ENCODE peak calls at places on chromosomes 16 and 17, in five cellular contexts. G, N, I, K and Z are unnamed samples. For H3K4me1, the result is how much of the 10 kb centered on the place peaks cover.

GRCh38 chr16:81601601-81602251 is 157.1 kb downstream of the CMIP start:
- DNase-seq in N (no peak), G (no peak), I (no peak), K (no peak), Z (no peak)

GRCh38 chr16:64450170-64450569 is 671.7 kb downstream of the CDH11 start:
- DNase-seq in I (peak), G (no peak), K (no peak), N (no peak), Z (no peak)

GRCh38 chr17:36849871-36850348 is 87.4 kb upstream of the LHX1 start:
- DNase-seq in K (no peak), I (peak), G (no peak), N (no peak), Z (no peak)

GRCh38 chr17:21202512-21202911 is 11.4 kb downstream of the TMEM11 start:
- DNase-seq in N (no peak), G (no peak), I (no peak), K (no peak), Z (no peak)

GRCh38 chr17:82925336-82925735 is 85.5 kb upstream of the ZNF750 start:
- DNase-seq in N (no peak), I (no peak), G (no peak), K (peak), Z (no peak)

GRCh38 chr16:2966043-2966802 is 2.1 kb downstream of the KREMEN2 start:
- DNase-seq in K (peak), N (no peak), G (no peak), I (no peak), Z (no peak)

GRCh38 chr17:17511971-17512858 is 16.0 kb upstream of the RASD1 start:
- DNase-seq in G (no peak), I (peak), K (peak), N (no peak), Z (no peak)

GRCh38 chr16:69073181-69073669 is 32.2 kb upstream of the HAS3 start:
- DNase-seq in K (no peak), I (peak), N (no peak), G (no peak), Z (peak)

GRCh38 chr16:29678691-29679267 is at the start of gene QPRT:
- DNase-seq in I (peak), K (peak), G (no peak), N (no peak), Z (peak)

GRCh38 chr16:57538235-57538711 is 1.9 kb upstream of the CCDC102A start:
- DNase-seq in I (no peak), N (no peak), G (no peak), K (peak), Z (no peak)

GRCh38 chr16:51870460-51870859 is 676.5 kb downstream of the TOX3 start:
- DNase-seq in I (no peak), N (no peak), G (no peak), K (no peak), Z (no peak)

GRCh38 chr17:51045616-51046526 is 74.8 kb downstream of the SPAG9 start:
- DNase-seq in K (no peak), I (peak), G (no peak), N (no peak), Z (no peak)

GRCh38 chr16:7482028-7482427 is 149.4 kb downstream of the RBFOX1 start:
- DNase-seq in N (no peak), K (no peak), G (no peak), I (no peak), Z (no peak)

GRCh38 chr17:10051112-10051511 is 146.0 kb upstream of the RCVRN start:
- DNase-seq in N (no peak), K (no peak), I (no peak), G (no peak), Z (no peak)

GRCh38 chr16:87391324-87391949 is 699 bp upstream of the MAP1LC3B start:
- DNase-seq in N (peak), K (peak), I (peak), G (peak), Z (peak)

GRCh38 chr16:23907457-23907902 is 71.7 kb downstream of the PRKCB start:
- DNase-seq in I (no peak), K (no peak), N (no peak), G (no peak), Z (no peak)

GRCh38 chr17:79843917-79844815 is 4.9 kb upstream of the CBX4 start:
- DNase-seq in I (peak), K (peak), G (no peak), N (no peak), Z (peak)

GRCh38 chr17:48012151-48012520 is 25.5 kb downstream of the COPZ2 start:
- DNase-seq in K (peak), I (no peak), N (no peak), G (peak), Z (peak)

GRCh38 chr16:24700549-24701392 is 28.7 kb upstream of the TNRC6A start:
- DNase-seq in G (no peak), I (peak), K (peak), N (peak), Z (peak)

GRCh38 chr17:17059301-17059890 is 17.1 kb downstream of the MPRIP start:
- DNase-seq in G (no peak), K (no peak), I (no peak), N (no peak), Z (no peak)

GRCh38 chr16:4316732-4317461 is 1.0 kb downstream of the GLIS2 start:
- DNase-seq in G (no peak), N (no peak), K (peak), I (no peak), Z (no peak)

GRCh38 chr17:50943575-50943933 is 77.4 kb upstream of the TOB1 start:
- DNase-seq in N (no peak), G (no peak), K (no peak), I (no peak), Z (peak)

GRCh38 chr17:55420776-55421178 is 858 bp downstream of the MMD start:
- DNase-seq in I (peak), G (peak), N (peak), K (peak), Z (peak)

GRCh38 chr17:46171939-46172338 is 21.3 kb downstream of the KANSL1 start:
- DNase-seq in G (no peak), K (no peak), N (no peak), I (no peak), Z (no peak)

GRCh38 chr17:46175891-46176290 is 17.3 kb downstream of the KANSL1 start:
- DNase-seq in N (no peak), I (peak), G (no peak), K (no peak), Z (peak)

GRCh38 chr17:46169913-46170312 is 23.3 kb downstream of the KANSL1 start:
- DNase-seq in G (no peak), K (no peak), I (no peak), N (no peak), Z (no peak)

GRCh38 chr17:46170609-46171432 is 22.4 kb downstream of the KANSL1 start:
- DNase-seq in I (peak), K (no peak), G (no peak), N (no peak), Z (no peak)

GRCh38 chr17:46173153-46173552 is 20.1 kb downstream of the KANSL1 start:
- DNase-seq in N (no peak), G (no peak), K (no peak), I (no peak), Z (no peak)
- H3K4me1 ChIP-seq in N (under half), G (half or more), K (under half), I (under half), Z (under half)

DNA sequence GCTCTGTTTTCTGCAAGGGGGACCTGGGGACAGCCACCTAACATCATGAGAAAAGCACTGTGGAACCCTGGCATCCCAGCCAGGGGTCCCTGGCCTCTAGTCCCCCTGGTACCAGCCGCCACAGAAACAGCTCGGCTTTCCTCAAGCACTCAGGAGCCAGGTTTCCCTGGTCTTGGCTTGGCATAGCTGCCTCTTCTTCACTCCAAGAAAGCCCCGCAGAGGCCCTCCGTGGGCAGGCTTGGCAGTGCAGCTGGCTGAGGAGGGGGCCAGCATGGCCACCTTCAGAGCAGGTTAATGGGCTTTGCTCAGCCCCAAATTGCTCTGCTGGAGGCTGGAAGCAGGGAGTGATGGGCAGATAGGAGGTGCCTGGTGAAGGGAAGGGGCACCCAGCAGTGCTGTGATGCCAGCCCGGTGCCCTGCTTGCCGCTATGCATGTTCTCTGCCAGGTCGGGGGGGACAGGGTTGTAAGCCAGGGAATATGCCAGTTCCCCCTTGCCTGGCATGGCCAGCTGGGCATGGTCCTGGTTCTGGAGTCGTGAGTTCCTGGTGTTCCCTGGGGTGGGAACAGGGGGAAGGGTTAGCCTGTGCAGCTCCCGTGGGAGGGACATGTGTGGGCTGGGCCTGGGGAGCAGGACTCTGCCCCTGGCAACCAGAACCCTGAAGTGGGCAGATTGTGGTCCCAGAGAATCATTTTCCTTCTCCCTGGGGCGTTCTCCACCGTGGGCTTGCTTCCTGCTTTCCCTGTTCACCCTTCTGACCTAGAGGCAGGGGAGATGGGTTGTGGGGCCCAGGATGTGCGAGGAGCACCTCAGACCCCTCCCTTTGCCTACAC is 3.2 kb downstream of the ANKRD13B start:
- DNase-seq in N (no peak), G (no peak), I (no peak), K (peak), Z (no peak)
- H3K27ac ChIP-seq in N (peak), G (no peak), I (no peak), K (no peak), Z (no peak)

DNA sequence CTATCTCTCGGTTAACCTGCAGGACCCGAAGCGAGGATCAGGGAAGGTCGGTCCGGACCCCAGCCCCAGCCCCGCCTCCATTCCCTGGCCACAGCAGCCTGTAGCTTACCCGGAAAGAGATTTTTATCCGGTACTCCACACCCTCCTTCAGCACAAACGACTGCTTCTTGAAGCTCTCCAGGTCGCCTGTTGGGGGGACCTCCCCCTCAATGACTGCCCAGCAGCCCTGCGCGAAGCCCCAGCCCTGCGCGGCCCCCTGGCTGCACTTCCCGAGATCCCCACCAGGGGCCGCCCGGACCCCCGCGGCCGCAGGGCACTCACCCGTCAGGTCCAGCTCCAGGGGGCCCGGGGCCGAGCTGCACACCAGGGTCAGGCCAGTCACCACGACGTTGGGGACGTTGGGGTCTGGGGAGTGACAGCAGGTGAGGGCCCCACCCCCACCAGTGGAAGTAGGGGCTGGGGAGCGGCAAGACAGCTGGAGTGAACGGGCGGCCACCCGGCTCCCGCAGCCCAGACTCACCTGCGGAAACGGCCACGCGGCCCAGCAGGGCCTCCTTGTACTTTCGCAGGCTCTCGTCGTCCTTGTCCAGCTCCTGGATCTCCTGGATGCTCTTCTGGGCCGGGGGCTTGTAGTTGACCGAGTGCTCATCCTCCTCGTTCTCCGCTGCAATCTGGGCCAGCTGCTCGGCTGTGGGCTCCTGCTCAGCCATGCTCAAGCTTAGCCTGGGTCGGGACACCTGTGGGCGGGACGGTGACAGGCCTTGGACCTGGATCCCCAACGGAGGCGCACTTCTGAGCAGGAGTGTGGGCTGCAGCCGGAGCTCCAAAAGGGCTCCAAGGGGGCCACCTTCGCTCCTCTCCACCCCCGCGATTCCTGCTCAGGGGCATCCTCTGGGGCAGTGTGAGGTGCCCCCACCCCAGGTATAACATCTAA is 1.6 kb downstream of the ARHGDIA start:
- DNase-seq in N (no peak), G (no peak), K (peak), I (peak), Z (peak)
- H3K4me1 ChIP-seq in N (under half), G (under half), K (under half), I (under half), Z (under half)

GRCh38 chr17:19977360-19978205 is at the start of gene AKAP10:
- DNase-seq in G (peak), I (peak), K (peak), N (peak), Z (peak)
- H3K27ac ChIP-seq in G (peak), I (peak), K (peak), N (peak), Z (peak)

DNA sequence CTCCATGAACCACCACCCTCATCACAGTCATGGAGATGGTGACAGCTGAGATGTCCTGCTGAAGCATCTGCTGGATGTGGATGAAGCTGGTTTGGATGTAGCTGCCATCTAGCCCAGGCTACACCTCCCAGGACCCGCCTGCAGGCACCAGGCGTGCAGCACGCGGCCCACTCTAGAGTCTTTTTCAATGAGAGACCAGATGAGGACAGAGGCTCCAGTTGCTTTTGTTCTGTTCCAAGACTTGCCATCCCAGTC is 102.1 kb downstream of the ZNF778 start:
- DNase-seq in N (no peak), I (no peak), G (no peak), K (no peak), Z (no peak)
- H3K4me1 ChIP-seq in N (half or more), I (half or more), G (half or more), K (under half), Z (under half)

DNA sequence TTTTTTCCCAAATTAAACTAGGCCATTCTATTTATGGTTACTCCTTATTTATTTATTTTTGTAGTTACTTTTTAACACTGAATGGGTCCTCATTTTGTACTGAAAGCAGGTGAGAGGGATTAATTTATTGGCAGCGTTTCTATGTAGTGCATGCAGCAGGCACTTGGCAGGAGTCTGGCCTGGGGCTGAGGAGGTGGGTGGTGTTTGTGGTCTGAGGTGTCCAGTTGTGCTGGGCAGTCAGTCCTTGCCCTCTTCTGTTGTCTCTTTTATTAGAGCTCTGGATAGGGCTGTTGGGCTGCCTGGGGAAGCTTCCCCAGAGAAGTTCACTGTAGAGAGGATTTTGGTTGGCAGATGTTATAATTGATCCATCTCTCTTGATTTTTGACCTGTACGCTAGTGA is 12.7 kb downstream of the SEC14L1 start:
- DNase-seq in I (peak), G (no peak), K (no peak), N (no peak), Z (no peak)
- H3K27ac ChIP-seq in I (no peak), G (no peak), K (peak), N (peak), Z (no peak)

GRCh38 chr17:57910462-57910861 is 44.8 kb downstream of the CUEDC1 start:
- DNase-seq in K (peak), G (no peak), N (no peak), I (no peak), Z (no peak)
- H3K4me1 ChIP-seq in K (under half), G (under half), N (under half), I (under half), Z (under half)

GRCh38 chr17:49403514-49404289 is 11.0 kb downstream of the PHB1 start:
- DNase-seq in G (no peak), K (no peak), N (peak), I (no peak), Z (no peak)

GRCh38 chr17:49397586-49397985 is 17.1 kb downstream of the PHB1 start:
- DNase-seq in I (no peak), K (no peak), G (no peak), N (no peak), Z (no peak)

GRCh38 chr17:49402706-49403105 is 12.0 kb downstream of the PHB1 start:
- DNase-seq in G (no peak), I (no peak), K (no peak), N (no peak), Z (no peak)

GRCh38 chr17:49401971-49402491 is 12.7 kb downstream of the PHB1 start:
- DNase-seq in K (no peak), G (no peak), I (no peak), N (no peak), Z (no peak)

DNA sequence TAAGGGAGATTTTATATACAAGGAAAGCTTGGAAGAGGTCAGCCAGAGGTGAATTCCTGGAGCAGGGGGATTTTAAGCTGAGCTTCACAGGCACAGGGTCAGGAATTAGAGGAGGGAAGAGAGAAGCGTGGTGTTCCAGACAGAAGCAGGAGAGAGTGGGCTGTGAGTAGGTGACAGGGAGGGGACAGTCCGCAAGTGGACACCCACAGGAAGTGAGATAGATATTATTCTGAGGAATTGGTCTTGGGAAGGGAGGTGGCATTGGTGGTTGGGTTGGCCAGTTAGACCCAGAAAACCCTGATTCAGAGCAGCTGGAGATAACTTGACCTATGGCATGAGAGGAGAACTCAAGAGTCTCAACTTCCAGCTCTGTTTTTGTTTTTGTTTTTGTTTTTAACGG is 14.7 kb downstream of the PHB1 start:
- DNase-seq in N (no peak), G (no peak), K (no peak), I (no peak), Z (no peak)
- H3K27ac ChIP-seq in N (peak), G (no peak), K (no peak), I (no peak), Z (no peak)

DNA sequence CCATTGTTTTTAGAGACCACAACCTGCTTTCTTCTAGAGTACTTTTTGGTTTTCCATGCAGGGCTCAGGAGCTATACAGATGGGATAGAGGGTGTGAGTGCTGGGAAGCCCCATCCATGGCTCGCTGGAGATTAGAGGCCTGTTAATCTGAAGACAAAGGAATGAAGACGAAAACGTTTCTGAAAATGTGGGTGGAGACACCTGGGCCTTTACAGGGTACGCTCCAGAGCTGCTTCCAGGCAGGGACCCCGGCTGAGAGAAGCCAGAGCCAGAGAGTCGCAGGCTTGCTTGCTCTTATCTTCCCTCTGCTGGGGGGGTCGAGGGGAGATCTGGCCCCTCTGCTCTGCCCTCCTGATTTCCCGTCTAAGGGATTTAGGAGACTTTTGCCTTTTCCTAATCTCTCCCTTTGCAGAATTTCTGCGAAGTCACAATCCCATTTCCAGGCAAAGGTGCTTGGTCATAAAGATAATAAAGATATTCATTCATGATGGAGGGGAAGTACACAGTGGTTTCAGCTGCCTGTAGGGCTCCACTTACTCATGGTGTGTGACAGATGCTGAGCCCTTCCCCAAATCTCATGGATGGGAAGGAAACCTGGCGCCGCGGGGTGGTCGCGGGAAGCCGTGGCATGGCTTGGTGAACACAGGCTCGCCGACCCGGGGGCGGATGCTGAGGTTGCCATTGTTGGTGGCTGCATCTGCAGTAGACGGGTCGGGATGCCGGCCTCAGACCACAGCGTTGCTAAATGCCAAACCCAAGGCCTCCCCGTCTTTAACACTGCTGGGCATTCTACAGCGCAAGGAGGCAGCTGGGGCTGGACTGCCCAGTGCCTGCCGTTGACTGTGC is 4.8 kb upstream of the SOCS3 start:
- DNase-seq in N (no peak), I (no peak), G (no peak), K (peak), Z (no peak)
- H3K4me1 ChIP-seq in N (under half), I (under half), G (under half), K (under half), Z (under half)